ENCODE peak calls at places on chromosomes 7 and 10, in six cellular contexts. S is PC-3, R is upper lobe of left lung, D is PC-9, K is keratinocyte, O is fibroblast of mammary gland. M is an unnamed sample.

GRCh38 chr7:217781-218180 is 25.4 kb downstream of the FAM20C start:
- DNase-seq in D (no peak), S (no peak), R (peak; percentile 65), K (no peak), O (no peak), M (no peak)

GRCh38 chr7:23334482-23335056 is 35.4 kb downstream of the MALSU1 start:
- DNase-seq in S (peak; percentile 99), K (peak; percentile 99), D (peak; percentile 100), R (no peak), O (peak; percentile 99), M (no peak)

GRCh38 chr10:34960983-34961382 is 129.2 kb downstream of the CUL2 start:
- DNase-seq in D (no peak), O (peak; percentile 50), K (no peak), R (peak; percentile 36), S (peak; percentile 66), M (no peak)

GRCh38 chr7:7553386-7553785 is 13.3 kb upstream of the MIOS start:
- DNase-seq in D (no peak), K (no peak), S (no peak), R (no peak), O (peak; percentile 60), M (no peak)

GRCh38 chr7:159025161-159025779 is 119.4 kb downstream of the VIPR2 start:
- DNase-seq in D (no peak), K (no peak), S (no peak), O (no peak), R (no peak), M (no peak)

GRCh38 chr7:118080947-118081346 is 103.0 kb upstream of the LSM8 start:
- DNase-seq in S (peak; percentile 71), K (peak; percentile 85), R (no peak), O (peak; percentile 86), D (peak; percentile 34), M (no peak)

GRCh38 chr7:79272066-79272669 is 181.3 kb downstream of the MAGI2 start:
- DNase-seq in K (no peak), S (peak; percentile 63), R (no peak), D (no peak), O (peak; percentile 67), M (no peak)

GRCh38 chr7:158526531-158526930 is 61.1 kb downstream of the PTPRN2 start:
- DNase-seq in R (no peak), S (no peak), K (no peak), D (no peak), O (no peak), M (no peak)

GRCh38 chr7:73470208-73470607 is 36.6 kb downstream of the FZD9 start:
- DNase-seq in O (peak; percentile 28), D (no peak), S (no peak), R (no peak), K (no peak), M (no peak)

GRCh38 chr7:77738871-77739270 is 42.6 kb downstream of the RSBN1L start:
- DNase-seq in D (peak; percentile 72), S (peak; percentile 57), O (peak; percentile 43), K (no peak), R (no peak), M (no peak)

GRCh38 chr7:150407588-150408392 is 28.7 kb downstream of the ZNF775 start:
- DNase-seq in D (no peak), S (no peak), O (no peak), R (peak; percentile 84), K (no peak), M (no peak)
- H3K4me3 ChIP-seq in D (no peak overlapping the region), S (no peak overlapping the region), O (no peak overlapping the region), R (no peak overlapping the region), K (no peak overlapping the region), M (no peak overlapping the region)

GRCh38 chr7:143405671-143406352 is 2.8 kb downstream of the EPHA1 start:
- DNase-seq in K (no peak), O (no peak), D (peak; percentile 10), R (no peak), S (no peak), M (no peak)

GRCh38 chr7:143408686-143409551 is at the start of gene EPHA1:
- DNase-seq in S (peak; percentile 88), D (peak; percentile 89), R (peak; percentile 90), K (peak; percentile 85), O (no peak), M (peak; percentile 36)

GRCh38 chr7:143407296-143408246 is 1.1 kb downstream of the EPHA1 start:
- DNase-seq in D (peak; percentile 41), S (peak; percentile 68), K (no peak), O (no peak), R (no peak), M (peak; percentile 47)

GRCh38 chr7:143408247-143408685 is 390 bp downstream of the EPHA1 start:
- DNase-seq in K (no peak), R (no peak), O (no peak), S (no peak), D (no peak), M (no peak)

DNA sequence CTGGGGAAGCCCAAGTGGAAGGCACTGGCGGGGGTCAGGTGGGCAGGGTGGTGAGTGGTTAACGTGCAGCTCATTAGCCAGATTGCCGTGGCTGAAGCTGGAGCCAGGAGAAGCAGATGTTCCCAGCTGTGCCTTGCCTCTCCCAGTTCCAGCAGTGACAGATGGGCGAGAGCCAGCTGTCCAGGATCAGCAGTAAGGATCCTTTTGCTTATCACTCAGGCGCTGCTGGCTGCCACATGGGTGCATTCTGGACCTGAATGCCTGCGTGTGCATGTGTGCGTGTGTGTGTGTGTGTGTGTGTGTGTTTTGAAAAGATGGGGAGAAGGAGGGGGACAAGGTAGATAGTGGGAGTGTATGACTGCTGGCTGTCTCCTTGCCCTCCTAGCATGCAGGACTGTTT is 3.5 kb downstream of the EPHA1 start:
- DNase-seq in R (no peak), O (no peak), S (no peak), K (no peak), D (peak; percentile 26), M (no peak)
- H3K4me3 ChIP-seq in R (no peak overlapping the region), O (no peak overlapping the region), S (no peak overlapping the region), K (no peak overlapping the region), D (no peak overlapping the region), M (no peak overlapping the region)

GRCh38 chr7:114931656-114932011 is 9.7 kb downstream of the MDFIC start:
- DNase-seq in R (no peak), K (no peak), O (no peak), D (no peak), S (no peak), M (peak; percentile 13)
- H3K4me3 ChIP-seq in R (no peak overlapping the region), K (no peak overlapping the region), O (no peak overlapping the region), D (no peak overlapping the region), S (no peak overlapping the region), M (peak overlapping the region; percentile 35)

GRCh38 chr10:99523251-99523773 is 9.4 kb upstream of the NKX2-3 start:
- DNase-seq in S (no peak), K (no peak), R (no peak), O (no peak), D (no peak), M (no peak)
- H3K4me3 ChIP-seq in S (no peak overlapping the region), K (no peak overlapping the region), R (no peak overlapping the region), O (no peak overlapping the region), D (no peak overlapping the region), M (no peak overlapping the region)

DNA sequence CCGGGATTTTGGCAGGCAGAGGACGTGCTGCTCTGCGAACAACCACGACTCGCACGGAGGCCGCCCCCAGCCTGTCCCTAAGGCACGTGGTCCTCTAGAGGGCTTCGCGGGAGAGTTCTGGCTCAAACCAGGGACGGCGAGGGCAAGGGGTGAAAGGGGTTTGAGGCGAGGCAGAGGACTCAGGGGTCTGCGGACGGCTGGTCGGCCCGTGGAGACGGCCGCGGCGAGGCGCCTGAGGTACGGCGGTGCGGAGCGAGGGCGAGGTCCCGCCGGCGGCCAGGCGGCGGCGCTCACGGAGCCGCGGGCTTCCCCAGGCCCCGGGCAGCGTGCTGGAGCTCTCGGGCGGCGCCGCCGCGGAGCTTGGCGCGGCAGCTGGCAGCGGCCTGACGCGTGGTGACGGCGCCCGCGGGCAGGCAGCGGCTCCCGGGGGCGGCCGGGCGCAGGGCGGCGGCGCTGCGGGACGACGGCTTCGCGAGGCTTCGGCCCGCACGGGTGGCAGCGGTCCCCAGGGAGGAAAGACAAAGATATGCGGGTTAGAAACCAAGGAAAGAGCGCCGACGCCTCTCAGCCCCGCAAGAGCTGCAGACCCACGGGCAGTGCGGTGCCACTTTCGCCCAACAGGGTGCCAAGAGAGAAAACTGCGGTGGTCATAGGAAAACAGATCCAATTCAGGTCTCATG is 44.8 kb downstream of the ZNF800 start:
- DNase-seq in D (no peak), S (peak; percentile 38), K (no peak), O (peak; percentile 52), R (peak; percentile 96), M (peak; percentile 55)
- H3K4me3 ChIP-seq in D (peak overlapping the region; percentile 43), S (peak overlapping the region; percentile 37), K (peak overlapping the region; percentile 56), O (peak overlapping the region; percentile 41), R (peak overlapping the region; percentile 31), M (peak overlapping the region; percentile 50)

M was measured in effector memory CD4-positive, alpha-beta T cell.